ENCODE peak calls at places on chromosomes 4 and X, in five cellular contexts. C, M, P, L and X are unnamed samples.
A peak's percentile ranks its signal among the peaks of the same experiment; 100 is the strongest.

GRCh38 chrX:22396408-22396807 is 123.7 kb downstream of the CBLL2 start:
- DNase-seq in M (no peak), P (no peak), L (no peak), C (no peak), X (no peak)

GRCh38 chr4:84852081-84852480 is 114.4 kb downstream of the WDFY3 start:
- DNase-seq in C (no peak), L (no peak), M (no peak), P (no peak), X (no peak)

GRCh38 chrX:44224760-44225159 is 118.7 kb downstream of the EFHC2 start:
- DNase-seq in P (no peak), C (no peak), L (no peak), M (no peak), X (peak; percentile 70)

GRCh38 chrX:19810809-19811208 is 76.6 kb downstream of the SH3KBP1 start:
- DNase-seq in L (no peak), C (no peak), P (no peak), M (no peak), X (no peak)

GRCh38 chrX:46782034-46782433 is 23.1 kb upstream of the SLC9A7 start:
- DNase-seq in C (no peak), P (no peak), L (no peak), M (no peak), X (no peak)

GRCh38 chrX:121333942-121334341 is 286.5 kb downstream of the GLUD2 start:
- DNase-seq in L (no peak), C (no peak), M (no peak), P (peak; percentile 23), X (no peak)

GRCh38 chrX:850471-850916 is 219.9 kb downstream of the SHOX start:
- DNase-seq in C (no peak), P (peak; percentile 15), M (no peak), L (no peak), X (no peak)

GRCh38 chr4:77827343-77827742 is 8.2 kb upstream of the CNOT6L start:
- DNase-seq in L (no peak), P (peak; percentile 58), C (no peak), M (no peak), X (peak; percentile 17)

GRCh38 chrX:24536551-24536950 is 71.5 kb downstream of the PDK3 start:
- DNase-seq in C (no peak), P (no peak), M (no peak), L (no peak), X (no peak)

GRCh38 chrX:7021991-7022390 is 125.5 kb upstream of the STS start:
- DNase-seq in C (no peak), M (no peak), L (no peak), P (no peak), X (peak; percentile 68)

GRCh38 chr4:185742766-185743165 is 69.2 kb downstream of the SORBS2 start:
- DNase-seq in L (no peak), P (peak; percentile 76), C (no peak), M (no peak), X (no peak)

GRCh38 chr4:164012396-164013027 is 518.0 kb downstream of the TMA16 start:
- DNase-seq in C (peak; percentile 10), L (no peak), M (no peak), P (peak; percentile 33), X (peak; percentile 1)

GRCh38 chrX:17007134-17007768 is 60.8 kb downstream of the REPS2 start:
- DNase-seq in M (no peak), L (no peak), P (no peak), C (peak; percentile 31), X (peak; percentile 26)

GRCh38 chrX:44072631-44073030 is 99.4 kb upstream of the NDP start:
- DNase-seq in L (no peak), C (no peak), M (no peak), P (no peak), X (no peak)

GRCh38 chr4:31175242-31175910 is 455.2 kb downstream of the PCDH7 start:
- DNase-seq in M (no peak), L (no peak), C (no peak), P (no peak), X (no peak)

GRCh38 chr4:54101190-54102041 is 1.5 kb downstream of the GSX2 start:
- DNase-seq in M (no peak), L (no peak), P (no peak), C (peak; percentile 63), X (no peak)

GRCh38 chr4:54099287-54099958 is 540 bp upstream of the GSX2 start:
- DNase-seq in C (peak; percentile 63), M (no peak), L (no peak), P (no peak), X (no peak)

GRCh38 chr4:54098375-54098774 is 1.6 kb upstream of the GSX2 start:
- DNase-seq in P (no peak), M (no peak), L (no peak), C (no peak), X (no peak)

GRCh38 chr4:54100607-54101189 is 735 bp downstream of the GSX2 start:
- DNase-seq in P (no peak), L (no peak), C (peak; percentile 70), M (no peak), X (no peak)

DNA sequence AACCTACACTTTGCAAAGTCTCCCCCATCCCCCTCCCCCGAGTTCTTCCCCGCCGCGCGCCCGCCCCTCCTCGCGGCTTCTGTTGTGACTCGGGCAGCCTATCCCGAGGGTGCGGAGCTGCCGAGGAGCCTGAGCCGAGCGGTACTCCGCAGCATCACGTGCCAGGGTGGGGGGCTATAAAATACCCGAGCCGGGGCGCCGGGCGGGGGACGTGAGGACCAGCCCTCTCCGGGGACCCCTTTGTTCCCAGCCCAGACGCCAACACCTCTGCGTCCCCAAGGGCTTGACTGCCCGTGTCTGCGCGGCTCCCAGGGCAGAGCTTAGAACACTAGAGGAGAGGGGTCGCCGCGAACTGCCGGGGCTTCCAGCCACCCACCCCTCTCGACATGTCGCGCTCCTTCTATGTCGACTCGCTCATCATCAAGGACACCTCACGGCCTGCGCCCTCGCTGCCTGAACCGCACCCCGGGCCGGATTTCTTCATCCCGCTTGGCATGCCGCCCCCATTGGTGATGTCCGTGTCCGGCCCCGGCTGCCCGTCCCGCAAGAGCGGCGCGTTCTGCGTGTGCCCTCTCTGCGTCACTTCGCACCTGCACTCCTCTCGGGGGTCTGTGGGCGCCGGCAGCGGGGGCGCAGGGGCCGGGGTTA is at the start of gene GSX2:
- DNase-seq in M (no peak), L (peak; percentile 37), P (no peak), C (peak; percentile 83), X (no peak)
- H3K27me3 ChIP-seq in M (no peaks in the 10 kb centered on the region), L (peaks cover 100% of the 10 kb centered on the region), P (peaks cover 55% of the 10 kb centered on the region), C (peaks cover 100% of the 10 kb centered on the region), X (peaks cover 49% of the 10 kb centered on the region)

DNA sequence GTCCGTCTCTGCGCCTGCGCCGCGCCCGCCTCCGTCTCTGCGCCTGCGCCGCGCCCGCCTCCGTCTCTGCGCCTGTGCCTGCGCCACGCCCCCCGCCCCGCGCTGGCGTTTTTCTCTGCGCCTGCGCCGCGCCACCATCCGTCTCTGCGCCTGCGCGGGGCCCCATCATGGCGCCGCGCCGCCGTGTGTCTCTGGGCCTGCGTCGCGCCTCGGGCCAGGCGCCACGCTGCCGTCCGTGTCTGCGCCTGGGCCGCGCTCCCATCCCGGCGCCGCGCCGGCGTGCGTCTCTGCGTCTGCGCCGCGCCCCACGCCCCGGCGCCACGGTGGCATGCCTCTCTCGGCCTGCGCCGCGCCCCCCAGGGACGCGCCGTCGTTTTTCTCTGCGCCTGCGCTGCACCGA is 51.8 kb upstream of the DUX4 start:
- DNase-seq in L (no peak), M (no peak), C (peak; percentile 37), P (peak; percentile 3), X (no peak)
- H3K27me3 ChIP-seq in L (no peaks in the 10 kb centered on the region), M (no peaks in the 10 kb centered on the region), C (no peaks in the 10 kb centered on the region), P (no peaks in the 10 kb centered on the region), X (no peaks in the 10 kb centered on the region)

GRCh38 chrX:27660878-27661277 is 70.7 kb downstream of the DCAF8L2 start:
- DNase-seq in P (no peak), C (no peak), L (no peak), M (no peak), X (no peak)
- H3K27me3 ChIP-seq in P (no peaks in the 10 kb centered on the region), C (no peaks in the 10 kb centered on the region), L (no peaks in the 10 kb centered on the region), M (no peaks in the 10 kb centered on the region), X (no peaks in the 10 kb centered on the region)

DNA sequence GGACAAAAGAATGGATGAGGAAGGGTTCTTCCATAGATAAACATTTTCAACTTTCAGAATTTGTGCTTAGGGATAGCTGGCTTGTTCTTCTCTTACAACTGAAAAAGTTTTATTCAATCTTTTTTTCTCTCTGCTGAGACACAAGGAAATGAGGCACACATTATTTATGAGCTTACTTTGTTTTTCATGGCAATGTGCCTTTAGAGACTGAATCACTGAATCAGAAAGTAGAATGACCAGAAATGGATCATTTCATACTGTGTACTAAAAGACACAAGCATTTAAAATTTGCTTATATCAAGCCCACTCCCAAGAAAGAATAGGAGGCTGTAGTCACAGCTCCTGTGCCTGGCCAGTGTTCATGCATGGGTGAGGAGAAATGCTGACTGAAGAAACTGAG is 413.7 kb downstream of the RAPGEF2 start:
- DNase-seq in L (no peak), M (no peak), C (no peak), P (no peak), X (no peak)
- H3K27me3 ChIP-seq in L (peaks cover 4% of the 10 kb centered on the region), M (no peaks in the 10 kb centered on the region), C (no peaks in the 10 kb centered on the region), P (no peaks in the 10 kb centered on the region), X (no peaks in the 10 kb centered on the region)

GRCh38 chr4:157984285-157984911 is 188.4 kb downstream of the GASK1B start:
- DNase-seq in M (no peak), P (no peak), C (no peak), L (no peak), X (no peak)
- H3K27me3 ChIP-seq in M (no peaks in the 10 kb centered on the region), P (no peaks in the 10 kb centered on the region), C (no peaks in the 10 kb centered on the region), L (no peaks in the 10 kb centered on the region), X (no peaks in the 10 kb centered on the region)

GRCh38 chrX:42399632-42400024 is 378.3 kb downstream of the PPP1R2C start:
- DNase-seq in P (no peak), M (no peak), L (no peak), C (no peak), X (peak; percentile 5)

GRCh38 chrX:42392846-42393245 is 385.1 kb downstream of the PPP1R2C start:
- DNase-seq in L (no peak), P (no peak), M (no peak), C (no peak), X (no peak)

GRCh38 chrX:42398967-42399631 is 378.9 kb downstream of the PPP1R2C start:
- DNase-seq in C (no peak), M (no peak), P (no peak), L (no peak), X (peak; percentile 28)

GRCh38 chrX:42396136-42396535 is 381.8 kb downstream of the PPP1R2C start:
- DNase-seq in P (no peak), M (no peak), C (no peak), L (no peak), X (no peak)
- H3K27me3 ChIP-seq in P (no peaks in the 10 kb centered on the region), M (no peaks in the 10 kb centered on the region), C (no peaks in the 10 kb centered on the region), L (no peaks in the 10 kb centered on the region), X (no peaks in the 10 kb centered on the region)